ENCODE peak calls at places on chromosome 16, in seven cellular contexts. A, L, T, G, J, X and E are unnamed samples.

GRCh38 chr16:72036098-72036497 is 18.2 kb upstream of the HP start:
- DNase-seq in A (peak; percentile 59), L (no peak), T (no peak), G (no peak), J (no peak), X (no peak), E (no peak)

GRCh38 chr16:53614346-53614745 is 89.3 kb downstream of the RPGRIP1L start:
- DNase-seq in A (no peak), L (no peak), T (no peak), G (no peak), J (no peak), X (no peak), E (no peak)

GRCh38 chr16:10576390-10577304 is 3.8 kb downstream of the EMP2 start:
- DNase-seq in A (no peak), L (no peak), T (no peak), G (no peak), J (no peak), X (no peak), E (no peak)

GRCh38 chr16:8026450-8026849 is 563.9 kb downstream of the TMEM114 start:
- DNase-seq in A (peak; percentile 86), L (no peak), T (no peak), G (peak; percentile 1), J (no peak), X (no peak), E (no peak)

GRCh38 chr16:71214771-71215381 is 15.6 kb downstream of the HYDIN start:
- DNase-seq in A (no peak), L (no peak), T (no peak), G (peak; percentile 30), J (no peak), X (no peak), E (no peak)

GRCh38 chr16:83878838-83879237 is 20.1 kb upstream of the MLYCD start:
- DNase-seq in A (no peak), L (no peak), T (peak; percentile 41), G (peak; percentile 60), J (no peak), X (no peak), E (peak; percentile 65)

GRCh38 chr16:88959022-88959421 is 18.0 kb downstream of the CBFA2T3 start:
- DNase-seq in A (no peak), L (no peak), T (no peak), G (no peak), J (no peak), X (no peak), E (no peak)

GRCh38 chr16:64434526-64435069 is 687.3 kb downstream of the CDH11 start:
- DNase-seq in A (no peak), L (no peak), T (no peak), G (no peak), J (no peak), X (no peak), E (no peak)

GRCh38 chr16:46883353-46883689 is 841 bp upstream of the GPT2 start:
- DNase-seq in A (no peak), L (no peak), T (no peak), G (no peak), J (no peak), X (no peak), E (no peak)

GRCh38 chr16:69329369-69330285 is 761 bp downstream of the PDF start:
- DNase-seq in A (peak; percentile 67), L (no peak), T (no peak), G (peak; percentile 60), J (peak; percentile 61), X (no peak), E (peak; percentile 69)

GRCh38 chr16:29675811-29676643 is 3.0 kb upstream of the QPRT start:
- DNase-seq in A (peak; percentile 74), L (no peak), T (no peak), G (peak; percentile 30), J (no peak), X (no peak), E (no peak)

GRCh38 chr16:74623214-74623842 is 16.4 kb upstream of the GLG1 start:
- DNase-seq in A (no peak), L (no peak), T (no peak), G (peak; percentile 63), J (no peak), X (no peak), E (no peak)

GRCh38 chr16:4505356-4506153 is 29.4 kb downstream of the HMOX2 start:
- DNase-seq in A (no peak), L (no peak), T (no peak), G (peak; percentile 57), J (no peak), X (peak; percentile 91), E (no peak)

GRCh38 chr16:75096730-75097129 is 19.9 kb downstream of the LDHD start:
- DNase-seq in A (peak; percentile 91), L (no peak), T (peak; percentile 83), G (peak; percentile 87), J (no peak), X (no peak), E (no peak)

GRCh38 chr16:53689636-53690035 is 14.0 kb downstream of the RPGRIP1L start:
- DNase-seq in A (no peak), L (no peak), T (no peak), G (peak; percentile 76), J (no peak), X (no peak), E (peak; percentile 13)

GRCh38 chr16:2513405-2514332 is at the start of gene ATP6V0C:
- DNase-seq in A (peak; percentile 97), L (peak; percentile 94), T (peak; percentile 76), G (peak; percentile 91), J (no peak), X (peak; percentile 97), E (peak; percentile 94)

GRCh38 chr16:86664518-86665318 is 86.4 kb downstream of the FOXL1 start:
- DNase-seq in A (no peak), L (no peak), T (peak; percentile 42), G (peak; percentile 95), J (peak; percentile 92), X (no peak), E (peak; percentile 99)

GRCh38 chr16:71895679-71896385 is 501 bp downstream of the IST1 start:
- DNase-seq in A (no peak), L (no peak), T (peak; percentile 42), G (peak; percentile 52), J (no peak), X (peak; percentile 27), E (no peak)

GRCh38 chr16:89431158-89431584 is 59.2 kb downstream of the ANKRD11 start:
- DNase-seq in A (no peak), L (no peak), T (no peak), G (peak; percentile 69), J (no peak), X (no peak), E (peak; percentile 92)

GRCh38 chr16:19817875-19818274 is 66.8 kb downstream of the GPRC5B start:
- DNase-seq in A (no peak), L (no peak), T (no peak), G (no peak), J (no peak), X (no peak), E (no peak)
- TF ChIP-seq CTCF in A (no peak), L (no peak), T (no peak), G (no peak), J (no peak), X (no peak), E (no peak)

GRCh38 chr16:73172621-73173312 is 124.8 kb upstream of the ZFHX3 start:
- DNase-seq in A (peak; percentile 75), L (peak; percentile 66), T (no peak), G (peak; percentile 43), J (no peak), X (no peak), E (peak; percentile 98)

GRCh38 chr16:73171901-73172619 is 124.1 kb upstream of the ZFHX3 start:
- DNase-seq in A (peak; percentile 71), L (no peak), T (no peak), G (no peak), J (no peak), X (no peak), E (no peak)

GRCh38 chr16:73170587-73170986 is 122.7 kb upstream of the ZFHX3 start:
- DNase-seq in A (no peak), L (no peak), T (no peak), G (no peak), J (no peak), X (no peak), E (no peak)

GRCh38 chr16:73171380-73171779 is 123.5 kb upstream of the ZFHX3 start:
- DNase-seq in A (peak; percentile 75), L (no peak), T (no peak), G (peak; percentile 15), J (no peak), X (no peak), E (peak; percentile 29)

DNA sequence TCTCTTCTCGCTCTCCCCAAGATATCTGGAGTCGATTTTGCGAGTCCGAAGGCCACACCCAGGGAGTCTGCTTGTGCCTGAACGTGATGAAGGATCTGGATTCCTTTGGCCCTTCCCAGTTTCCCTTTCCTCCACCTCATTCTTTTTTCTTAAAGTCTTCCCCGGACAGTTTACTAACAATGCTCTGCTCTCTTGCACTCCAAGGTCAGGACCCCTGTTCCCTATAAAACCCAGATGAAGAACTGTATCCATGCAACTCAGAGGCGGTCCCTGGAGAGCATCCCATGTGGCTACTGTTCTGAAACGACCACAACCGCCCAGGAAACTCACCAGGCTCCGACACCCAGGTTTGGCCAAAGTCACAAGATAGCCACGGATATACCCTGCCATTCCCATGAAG is 125.5 kb upstream of the ZFHX3 start:
- DNase-seq in A (peak; percentile 59), L (peak; percentile 35), T (no peak), G (no peak), J (no peak), X (no peak), E (peak; percentile 20)
- H3K4me3 ChIP-seq in A (no peak overlapping the region), L (peak overlapping the region; percentile 23), T (no peak overlapping the region), G (no peak overlapping the region), J (no peak overlapping the region), X (no peak overlapping the region), E (peak overlapping the region; percentile 23)

DNA sequence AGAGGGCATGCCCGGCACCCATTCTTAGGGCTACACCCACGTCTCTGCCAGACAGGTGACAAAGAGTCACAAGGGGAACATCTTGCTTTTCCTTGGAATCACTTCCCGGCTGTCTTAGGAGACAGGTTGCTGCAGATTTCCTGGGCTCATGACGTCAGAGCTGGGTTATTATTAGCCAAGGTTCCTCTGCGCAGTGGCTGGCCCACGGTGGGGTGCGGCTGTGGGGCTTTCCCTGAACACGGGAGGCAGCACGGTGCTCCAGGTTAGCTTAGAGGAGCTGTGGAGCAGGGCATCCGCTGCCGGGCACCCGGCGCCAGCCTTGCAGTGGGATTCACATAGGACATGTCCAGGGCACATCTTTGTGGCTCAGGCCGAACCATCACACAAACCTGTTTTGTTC is 118.0 kb upstream of the PLCG2 start:
- DNase-seq in A (no peak), L (no peak), T (no peak), G (peak; percentile 44), J (no peak), X (no peak), E (no peak)
- TF ChIP-seq CTCF in A (no peak), L (no peak), T (no peak), G (no peak), J (no peak), X (no peak), E (no peak)

DNA sequence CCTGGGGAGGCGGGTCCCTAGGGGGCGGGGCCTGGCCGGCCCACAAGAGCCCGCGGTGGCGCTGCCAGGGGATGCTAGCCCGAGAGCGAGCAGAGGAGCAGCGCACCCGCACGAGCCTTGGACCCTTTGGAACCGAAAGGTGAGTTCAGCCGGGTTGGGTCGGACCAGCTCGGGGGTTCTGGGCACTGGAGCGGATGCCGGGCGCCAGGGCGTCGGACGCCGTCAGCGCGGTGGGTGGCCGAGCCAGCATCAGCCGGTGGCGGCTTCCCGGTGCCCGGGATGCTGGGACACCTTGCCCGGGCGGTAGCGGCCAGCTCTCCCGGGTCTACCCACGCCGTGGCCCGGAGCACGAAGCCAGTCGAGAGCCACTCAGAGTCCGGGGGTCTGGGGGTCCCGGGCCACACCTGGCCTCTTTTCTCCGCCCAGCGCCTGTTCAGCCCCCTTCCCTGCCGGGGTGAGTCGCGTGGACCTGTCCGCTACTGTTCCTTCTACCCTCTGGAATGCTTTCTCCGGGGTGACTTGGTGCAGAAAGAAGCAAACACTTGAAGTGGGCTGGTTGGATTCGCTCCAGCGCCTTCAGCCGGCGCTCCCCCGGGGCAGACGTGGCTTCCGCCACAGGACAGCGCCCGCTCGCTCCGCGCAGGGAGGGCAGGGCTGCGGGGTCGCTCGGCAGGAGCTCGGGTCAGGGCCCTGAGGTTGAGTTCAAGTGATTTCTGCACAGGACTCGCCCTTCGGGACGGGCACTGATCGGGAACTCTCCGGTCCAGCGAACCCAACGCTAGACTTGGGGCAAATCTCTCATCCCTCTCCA is at the start of gene SCNN1G:
- DNase-seq in A (peak; percentile 62), L (no peak), T (no peak), G (no peak), J (no peak), X (no peak), E (no peak)
- H3K4me3 ChIP-seq in A (peak within 1 kb of the TSS; percentile 56), L (peak within 1 kb of the TSS; percentile 44), T (peak within 1 kb of the TSS; percentile 81), G (peak within 1 kb of the TSS; percentile 49), J (peak within 1 kb of the TSS; percentile 33), X (peak within 1 kb of the TSS; percentile 38), E (no peak within 1 kb of the TSS)